ENCODE peak calls at places on chromosome X, in seven cellular contexts. S is upper lobe of right lung, M is tibial nerve, P is GM23248, Z is small intestine, X is ovary, D is uterus. U is an unnamed sample.
A peak's percentile ranks its signal among the peaks of the same experiment; 100 is the strongest.

GRCh38 chrX:115912372-115912897 is 258.1 kb upstream of the AGTR2 start:
- DNase-seq in S (no peak), X (no peak), P (peak; percentile 11), M (no peak), Z (no peak), D (no peak), U (no peak)

GRCh38 chrX:10090319-10090718 is 66.5 kb upstream of the CLCN4 start:
- DNase-seq in Z (no peak), M (no peak), S (no peak), X (no peak), D (no peak), P (no peak), U (no peak)

GRCh38 chrX:132818638-132819037 is 139.8 kb downstream of the HS6ST2 start:
- DNase-seq in Z (no peak), D (no peak), X (no peak), S (no peak), M (no peak), P (no peak), U (no peak)

GRCh38 chrX:124217289-124218251 is 114.9 kb upstream of the TEX13D start:
- DNase-seq in S (no peak), Z (peak; percentile 29), D (no peak), X (no peak), M (no peak), P (peak; percentile 57), U (no peak)

GRCh38 chrX:111170017-111170416 is 74.0 kb downstream of the PAK3 start:
- DNase-seq in S (no peak), Z (peak; percentile 27), X (no peak), P (no peak), M (no peak), D (no peak), U (no peak)

GRCh38 chrX:40085714-40086113 is 12.0 kb downstream of the BCOR start:
- DNase-seq in X (no peak), M (no peak), Z (no peak), D (no peak), S (no peak), P (no peak), U (no peak)

GRCh38 chrX:68196939-68197791 is 236.1 kb downstream of the OPHN1 start:
- DNase-seq in M (no peak), P (peak; percentile 54), S (no peak), D (peak; percentile 13), Z (peak; percentile 52), X (no peak), U (no peak)

GRCh38 chrX:92351531-92351930 is 572.4 kb downstream of the PCDH11X start:
- DNase-seq in P (no peak), Z (no peak), D (no peak), M (no peak), X (no peak), S (no peak), U (no peak)

GRCh38 chrX:43266487-43266886 is 389.6 kb upstream of the MAOA start:
- DNase-seq in X (no peak), P (no peak), S (no peak), Z (no peak), D (no peak), M (no peak), U (no peak)

GRCh38 chrX:119757979-119758681 is at the start of gene SOWAHD:
- DNase-seq in M (no peak), X (peak; percentile 37), D (peak; percentile 18), S (peak; percentile 74), P (peak; percentile 49), Z (peak; percentile 90), U (peak; percentile 57)

GRCh38 chrX:313546-313945 is 5.0 kb downstream of the GTPBP6 start:
- DNase-seq in S (no peak), X (no peak), P (no peak), D (no peak), M (no peak), Z (no peak), U (peak; percentile 38)

GRCh38 chrX:118148737-118149136 is 32.1 kb upstream of the KLHL13 start:
- DNase-seq in P (no peak), M (no peak), D (no peak), X (no peak), Z (no peak), S (no peak), U (no peak)

GRCh38 chrX:68396953-68397352 is 36.3 kb downstream of the OPHN1 start:
- DNase-seq in Z (no peak), S (no peak), D (peak; percentile 15), X (no peak), M (no peak), P (peak; percentile 16), U (no peak)

GRCh38 chrX:63635750-63636149 is 149.3 kb downstream of the ARHGEF9 start:
- DNase-seq in Z (no peak), M (no peak), S (no peak), P (no peak), X (no peak), D (no peak), U (no peak)

GRCh38 chrX:134998246-134998645 is 7.5 kb downstream of the SMIM10 start:
- DNase-seq in X (no peak), Z (no peak), D (no peak), M (no peak), P (no peak), S (no peak), U (no peak)

GRCh38 chrX:40012039-40012799 is 85.5 kb downstream of the BCOR start:
- DNase-seq in X (peak; percentile 46), M (no peak), S (peak; percentile 65), P (peak; percentile 67), Z (peak; percentile 20), D (peak; percentile 40), U (peak; percentile 69)

GRCh38 chrX:149453030-149453429 is 52.1 kb downstream of the IDS start:
- DNase-seq in Z (no peak), D (no peak), S (no peak), M (no peak), P (peak; percentile 76), X (no peak), U (no peak)

GRCh38 chrX:46912098-46912672 is at the start of gene JADE3:
- DNase-seq in S (peak; percentile 89), D (peak; percentile 58), Z (peak; percentile 72), M (peak; percentile 42), X (peak; percentile 76), P (peak; percentile 78), U (peak; percentile 71)

GRCh38 chrX:115499112-115499805 is 61.7 kb upstream of the PLS3 start:
- DNase-seq in D (no peak), S (no peak), P (no peak), X (no peak), Z (no peak), M (no peak), U (no peak)

GRCh38 chrX:148601034-148601433 is 100.6 kb downstream of the AFF2 start:
- DNase-seq in S (no peak), P (peak; percentile 57), Z (no peak), D (no peak), M (no peak), X (no peak), U (no peak)

GRCh38 chrX:8738588-8739189 is 6.8 kb upstream of the ANOS1 start:
- DNase-seq in P (peak; percentile 60), S (no peak), X (no peak), Z (peak; percentile 15), M (peak; percentile 19), D (no peak), U (no peak)

GRCh38 chrX:152735860-152736511 is 2.4 kb downstream of the MAGEA12 start:
- DNase-seq in D (no peak), S (no peak), Z (no peak), X (no peak), P (no peak), M (no peak), U (peak; percentile 30)

GRCh38 chrX:151695583-151695930 is 299 bp downstream of the PRRG3 start:
- DNase-seq in D (no peak), M (no peak), S (no peak), Z (no peak), X (no peak), P (no peak), U (no peak)
- H3K4me3 ChIP-seq in D (no peak overlapping the region), M (no peak overlapping the region), S (no peak overlapping the region), Z (no peak overlapping the region), X (peak overlapping the region; percentile 9), P (no peak overlapping the region), U (peak overlapping the region; percentile 36)

GRCh38 chrX:1661922-1662221 is 47.0 kb downstream of the ASMT start:
- DNase-seq in P (no peak), Z (no peak), M (no peak), S (no peak), X (no peak), D (no peak), U (no peak)
- H3K27ac ChIP-seq in P (no peak overlapping the region), Z (peak overlapping the region; percentile 77), M (no peak overlapping the region), S (peak overlapping the region; percentile 31), X (no peak overlapping the region), D (no peak overlapping the region), U (no peak overlapping the region)

GRCh38 chrX:19747672-19748610 is 139.5 kb downstream of the SH3KBP1 start:
- DNase-seq in P (no peak), M (no peak), X (no peak), S (no peak), D (no peak), Z (peak; percentile 53), U (no peak)

GRCh38 chrX:19744231-19744630 is 143.2 kb downstream of the SH3KBP1 start:
- DNase-seq in S (no peak), M (no peak), Z (no peak), P (no peak), D (no peak), X (no peak), U (no peak)

GRCh38 chrX:19748898-19749680 is 138.3 kb downstream of the SH3KBP1 start:
- DNase-seq in X (no peak), S (no peak), P (no peak), Z (no peak), D (no peak), M (no peak), U (no peak)

GRCh38 chrX:19750028-19750786 is 137.2 kb downstream of the SH3KBP1 start:
- DNase-seq in Z (no peak), S (no peak), P (peak; percentile 7), D (no peak), M (no peak), X (no peak), U (no peak)

GRCh38 chrX:19746919-19747671 is 140.3 kb downstream of the SH3KBP1 start:
- DNase-seq in Z (peak; percentile 16), P (no peak), X (no peak), S (no peak), D (no peak), M (no peak), U (no peak)
- H3K4me3 ChIP-seq in Z (no peak overlapping the region), P (no peak overlapping the region), X (no peak overlapping the region), S (no peak overlapping the region), D (no peak overlapping the region), M (no peak overlapping the region), U (no peak overlapping the region)

DNA sequence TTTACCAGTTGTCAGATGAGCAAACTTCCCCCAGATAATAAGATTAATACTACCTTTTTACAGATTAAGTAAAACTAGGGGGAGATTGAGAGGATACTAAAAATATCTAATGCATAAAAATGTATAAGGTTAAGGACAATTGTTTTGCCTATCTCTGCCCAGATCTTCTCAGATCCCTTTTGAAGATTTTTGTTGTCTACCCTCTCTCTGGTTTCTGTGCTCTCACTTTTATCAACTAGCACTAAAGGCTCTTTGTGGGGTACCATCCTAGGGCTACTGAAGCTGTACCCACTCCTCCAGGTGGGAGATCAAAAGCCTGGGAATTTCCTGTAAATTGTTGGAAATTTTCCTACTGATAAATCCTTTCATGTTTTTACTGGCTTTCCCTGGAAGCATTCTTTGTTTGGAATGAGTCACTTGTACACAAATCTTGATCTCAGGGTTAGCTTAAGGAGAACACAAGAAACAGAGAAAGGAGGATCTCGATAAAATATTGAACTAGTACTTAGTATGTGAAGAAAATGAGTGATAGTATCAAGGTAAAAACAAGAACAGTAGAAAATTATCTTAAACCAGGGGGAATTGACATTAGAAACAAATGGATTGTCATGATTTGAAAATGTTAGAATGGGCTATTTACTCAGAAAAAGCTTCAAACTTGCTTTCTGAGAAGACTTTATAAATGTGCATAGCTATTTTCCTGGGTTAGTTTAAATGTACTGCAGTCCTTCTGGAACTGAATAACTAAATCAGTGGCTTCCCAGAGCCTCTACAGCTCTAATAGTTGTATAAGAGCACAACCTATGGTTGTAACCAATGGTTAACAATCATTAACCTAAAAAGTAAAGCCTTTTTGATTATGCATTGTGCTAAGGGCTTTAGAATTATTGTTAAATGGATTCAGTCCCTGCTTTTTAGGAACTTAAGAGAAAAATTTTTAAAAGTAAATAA is 679.9 kb upstream of the MAGEB2 start:
- DNase-seq in P (peak; percentile 7), Z (no peak), S (no peak), D (no peak), M (no peak), X (no peak), U (no peak)
- H3K27ac ChIP-seq in P (no peak overlapping the region), Z (no peak overlapping the region), S (no peak overlapping the region), D (no peak overlapping the region), M (no peak overlapping the region), X (no peak overlapping the region), U (no peak overlapping the region)